ENCODE peak calls at places on chromosomes 3 and 15, in six cellular contexts. M is GM12878, C is A549, S is stomach, F is H1, V is transverse colon. D is an unnamed sample.

GRCh38 chr15:100121285-100121684 is 220.5 kb downstream of the ADAMTS17 start:
- DNase-seq in M (no peak), C (no peak), S (no peak), F (no peak), V (no peak), D (no peak)

GRCh38 chr3:37338500-37338899 is 164.1 kb upstream of the LRRFIP2 start:
- DNase-seq in M (no peak), C (no peak), S (no peak), F (no peak), V (no peak), D (no peak)

GRCh38 chr15:68768321-68768720 is 52.4 kb downstream of the ANP32A start:
- DNase-seq in M (no peak), C (peak), S (no peak), F (no peak), V (no peak), D (no peak)

GRCh38 chr3:66582721-66583141 is 81.9 kb upstream of the LRIG1 start:
- DNase-seq in M (peak), C (no peak), S (no peak), F (no peak), V (peak), D (no peak)

GRCh38 chr3:44893097-44893496 is 18.7 kb downstream of the TGM4 start:
- DNase-seq in M (no peak), C (no peak), S (no peak), F (no peak), V (no peak), D (no peak)

GRCh38 chr15:40150163-40150925 is 10.5 kb upstream of the BUB1B start:
- DNase-seq in M (no peak), C (no peak), S (peak), F (no peak), V (peak), D (no peak)

GRCh38 chr3:31980530-31981205 is 394 bp downstream of the OSBPL10 start:
- DNase-seq in M (no peak), C (peak), S (peak), F (no peak), V (peak), D (peak)

GRCh38 chr3:43372809-43373587 is 86.7 kb downstream of the SNRK start:
- DNase-seq in M (no peak), C (no peak), S (no peak), F (no peak), V (no peak), D (no peak)

GRCh38 chr15:89993344-89993743 is 7.8 kb upstream of the ZNF710 start:
- DNase-seq in M (no peak), C (no peak), S (no peak), F (no peak), V (no peak), D (no peak)

GRCh38 chr3:46405301-46406079 is 1.4 kb downstream of the CCR5AS start:
- DNase-seq in M (no peak), C (no peak), S (peak), F (no peak), V (peak), D (no peak)

GRCh38 chr3:50585919-50586762 is 16.8 kb downstream of the HEMK1 start:
- DNase-seq in M (no peak), C (no peak), S (no peak), F (no peak), V (no peak), D (no peak)

GRCh38 chr3:4515896-4516295 is 22.7 kb downstream of the ITPR1 start:
- DNase-seq in M (no peak), C (no peak), S (no peak), F (no peak), V (no peak), D (no peak)

GRCh38 chr3:33578325-33579180 is 138.3 kb upstream of the UBP1 start:
- DNase-seq in M (no peak), C (peak), S (no peak), F (no peak), V (no peak), D (no peak)

GRCh38 chr3:65974505-65974904 is 64.2 kb downstream of the MAGI1 start:
- DNase-seq in M (no peak), C (no peak), S (no peak), F (no peak), V (no peak), D (no peak)

GRCh38 chr3:167394003-167394402 is 13.9 kb upstream of the ZBBX start:
- DNase-seq in M (no peak), C (no peak), S (no peak), F (no peak), V (no peak), D (no peak)

GRCh38 chr15:48774484-48774883 is 36.4 kb downstream of the CEP152 start:
- DNase-seq in M (no peak), C (no peak), S (no peak), F (no peak), V (no peak), D (no peak)

GRCh38 chr3:43285644-43286043 is 696 bp upstream of the SNRK start:
- DNase-seq in M (no peak), C (no peak), S (no peak), F (no peak), V (no peak), D (no peak)

GRCh38 chr3:138303474-138303873 is 26.2 kb downstream of the NME9 start:
- DNase-seq in M (no peak), C (no peak), S (no peak), F (no peak), V (no peak), D (no peak)

GRCh38 chr3:158097141-158097540 is 9.1 kb downstream of the SHOX2 start:
- DNase-seq in M (no peak), C (no peak), S (no peak), F (no peak), V (no peak), D (no peak)

GRCh38 chr15:60426870-60427528 is 29.2 kb upstream of the ANXA2 start:
- DNase-seq in M (no peak), C (no peak), S (no peak), F (no peak), V (no peak), D (no peak)

GRCh38 chr3:168121175-168121853 is 25.6 kb upstream of the GOLIM4 start:
- DNase-seq in M (no peak), C (no peak), S (peak), F (no peak), V (peak), D (no peak)

GRCh38 chr15:90603893-90604292 is 74.2 kb downstream of the CRTC3 start:
- DNase-seq in M (no peak), C (no peak), S (peak), F (no peak), V (peak), D (no peak)

GRCh38 chr15:79989682-79990081 is 18.7 kb upstream of the BCL2A1 start:
- DNase-seq in M (no peak), C (no peak), S (no peak), F (no peak), V (no peak), D (no peak)

GRCh38 chr3:59256233-59256632 is 206.4 kb upstream of the CFAP20DC start:
- DNase-seq in M (no peak), C (no peak), S (no peak), F (no peak), V (no peak), D (no peak)

GRCh38 chr3:112693186-112693585 is 52.2 kb upstream of the CCDC80 start:
- DNase-seq in M (no peak), C (no peak), S (no peak), F (no peak), V (no peak), D (no peak)

GRCh38 chr3:194139085-194139976 is 3.4 kb downstream of the HES1 start:
- DNase-seq in M (no peak), C (no peak), S (no peak), F (no peak), V (no peak), D (no peak)

GRCh38 chr3:11364181-11364580 is 92.0 kb downstream of the ATG7 start:
- DNase-seq in M (no peak), C (no peak), S (no peak), F (no peak), V (no peak), D (no peak)

GRCh38 chr3:94429517-94429916 is 366.7 kb downstream of the NSUN3 start:
- DNase-seq in M (no peak), C (no peak), S (no peak), F (no peak), V (no peak), D (no peak)

GRCh38 chr3:82376883-82377282 is 615.4 kb upstream of the GBE1 start:
- DNase-seq in M (no peak), C (no peak), S (no peak), F (no peak), V (no peak), D (no peak)

GRCh38 chr3:46455231-46456115 is 9.2 kb downstream of the LTF start:
- DNase-seq in M (no peak), C (no peak), S (no peak), F (no peak), V (no peak), D (no peak)

GRCh38 chr15:70257573-70258220 is 160.0 kb upstream of the TLE3 start:
- DNase-seq in M (no peak), C (no peak), S (no peak), F (no peak), V (no peak), D (no peak)

GRCh38 chr15:58441376-58442070 is 9.7 kb downstream of the LIPC start:
- DNase-seq in M (no peak), C (no peak), S (no peak), F (no peak), V (no peak), D (no peak)

GRCh38 chr3:126522363-126522788 is 1.6 kb upstream of the CHST13 start:
- DNase-seq in M (no peak), C (peak), S (peak), F (no peak), V (peak), D (no peak)

GRCh38 chr3:152683521-152683999 is 151.4 kb upstream of the P2RY1 start:
- DNase-seq in M (no peak), C (no peak), S (no peak), F (no peak), V (no peak), D (no peak)

GRCh38 chr3:187264946-187265345 is 26.6 kb downstream of the MASP1 start:
- DNase-seq in M (no peak), C (no peak), S (no peak), F (no peak), V (no peak), D (no peak)

GRCh38 chr3:193559100-193559499 is 4.4 kb upstream of the ATP13A4 start:
- DNase-seq in M (no peak), C (no peak), S (no peak), F (no peak), V (no peak), D (no peak)

GRCh38 chr3:80000022-80000421 is 232.2 kb upstream of the ROBO1 start:
- DNase-seq in M (no peak), C (no peak), S (no peak), F (no peak), V (no peak), D (no peak)

GRCh38 chr3:48428863-48429415 is 947 bp downstream of the PLXNB1 start:
- DNase-seq in M (no peak), C (no peak), S (peak), F (no peak), V (peak), D (no peak)
- TF ChIP-seq POLR2A in M (no peak), C (no peak), S (no peak), F (no peak), V (peak), D (no peak)

DNA sequence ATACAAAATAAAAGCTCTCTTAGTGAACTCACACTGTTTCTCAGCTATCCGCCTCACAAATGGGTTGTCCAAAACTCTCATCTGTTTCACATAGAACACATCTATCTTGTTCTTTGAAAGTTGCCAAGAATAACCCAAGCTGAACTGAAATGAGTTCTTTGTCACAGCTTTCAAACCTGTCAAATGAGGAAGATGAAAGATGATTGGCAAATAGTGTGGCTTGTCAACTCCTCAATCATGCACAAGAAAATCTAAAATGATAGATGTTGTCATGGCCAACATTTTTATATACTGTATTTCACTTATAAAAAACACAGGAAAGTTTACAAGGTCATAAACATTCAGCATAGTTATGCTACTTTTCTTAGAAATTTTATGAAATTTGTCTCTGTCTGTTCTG is 168.1 kb upstream of the OSTN start:
- DNase-seq in M (no peak), C (no peak), S (no peak), F (no peak), V (no peak), D (no peak)
- TF ChIP-seq EP300 in M (no peak), C (no peak), S (no peak), F (no peak), V (no peak), D (no peak)

DNA sequence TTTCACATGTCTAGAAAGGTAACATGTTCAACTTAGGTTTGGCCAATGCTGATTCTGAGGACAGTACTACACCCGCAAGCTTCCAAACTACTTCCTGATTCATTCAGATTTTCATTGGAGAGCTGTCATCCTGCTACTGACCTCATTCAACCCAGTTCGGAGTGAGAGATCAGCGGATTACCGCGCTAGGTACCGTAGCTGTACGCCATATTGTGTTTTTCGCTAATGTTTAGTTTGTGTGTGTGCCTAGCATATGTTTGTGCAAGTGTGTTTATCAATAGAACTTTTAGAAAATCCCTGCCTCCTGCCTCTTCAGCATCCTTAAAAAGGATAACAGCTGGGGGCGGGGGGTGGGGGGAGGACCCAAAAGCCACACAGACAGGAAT is 1.1 kb downstream of the ZBTB20 start:
- DNase-seq in M (no peak), C (peak), S (peak), F (no peak), V (peak), D (no peak)
- TF ChIP-seq POLR2A in M (no peak), C (no peak), S (no peak), F (peak), V (peak), D (no peak)

GRCh38 chr3:58237940-58238681 is 519 bp downstream of the ABHD6 start:
- DNase-seq in M (no peak), C (peak), S (peak), F (no peak), V (peak), D (peak)

GRCh38 chr3:58236527-58237237 is 910 bp upstream of the ABHD6 start:
- DNase-seq in M (no peak), C (peak), S (no peak), F (no peak), V (peak), D (peak)

GRCh38 chr3:58235970-58236369 is 1.6 kb upstream of the ABHD6 start:
- DNase-seq in M (no peak), C (no peak), S (no peak), F (no peak), V (no peak), D (no peak)

GRCh38 chr3:58238830-58239229 is 1.2 kb downstream of the ABHD6 start:
- DNase-seq in M (no peak), C (no peak), S (no peak), F (no peak), V (no peak), D (no peak)

DNA sequence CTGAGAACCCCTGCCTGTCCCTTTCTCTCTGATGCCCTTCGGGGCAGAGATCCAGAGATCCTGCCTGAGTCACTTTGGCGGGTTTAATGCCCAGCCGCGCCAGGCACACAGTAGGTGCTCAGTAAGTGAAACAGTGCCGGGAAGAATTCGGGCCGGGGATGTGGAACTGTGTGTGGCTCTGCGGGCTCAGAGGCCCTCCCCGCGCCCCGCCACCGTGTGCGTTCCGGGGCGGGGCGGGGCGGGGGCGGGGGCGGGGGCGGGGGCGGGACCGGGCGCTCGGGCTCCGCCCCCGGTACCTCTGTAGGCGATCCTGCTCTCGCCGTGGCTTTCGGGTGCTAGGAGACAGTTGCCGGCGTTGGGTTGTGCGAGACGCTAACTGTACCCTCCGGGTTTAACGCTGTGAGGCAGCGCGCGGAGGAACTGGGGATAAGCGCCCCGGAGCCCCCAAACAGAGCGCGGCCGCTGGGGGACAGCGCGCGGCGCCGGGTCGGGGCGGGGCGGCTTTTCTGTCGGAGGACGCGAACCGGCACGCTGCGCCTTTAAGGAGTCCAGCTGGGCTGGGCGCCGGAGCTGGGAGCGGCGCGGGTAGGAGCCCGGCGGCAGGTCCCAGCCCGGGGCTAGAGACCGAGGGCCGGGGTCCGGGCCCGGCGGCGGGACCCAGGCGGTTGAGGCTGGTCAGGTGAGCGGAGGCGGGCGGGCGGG is at the start of gene ABHD6:
- DNase-seq in M (no peak), C (peak), S (peak), F (no peak), V (peak), D (peak)
- TF ChIP-seq EP300 in M (no peak), C (no peak), S (no peak), F (no peak), V (no peak), D (no peak)

GRCh38 chr3:13479582-13480339 is at the start of gene HDAC11:
- DNase-seq in M (peak), C (peak), S (peak), F (peak), V (peak), D (peak)
- TF ChIP-seq POLR2A in M (peak), C (peak), S (no peak), F (peak), V (peak), D (peak)

DNA sequence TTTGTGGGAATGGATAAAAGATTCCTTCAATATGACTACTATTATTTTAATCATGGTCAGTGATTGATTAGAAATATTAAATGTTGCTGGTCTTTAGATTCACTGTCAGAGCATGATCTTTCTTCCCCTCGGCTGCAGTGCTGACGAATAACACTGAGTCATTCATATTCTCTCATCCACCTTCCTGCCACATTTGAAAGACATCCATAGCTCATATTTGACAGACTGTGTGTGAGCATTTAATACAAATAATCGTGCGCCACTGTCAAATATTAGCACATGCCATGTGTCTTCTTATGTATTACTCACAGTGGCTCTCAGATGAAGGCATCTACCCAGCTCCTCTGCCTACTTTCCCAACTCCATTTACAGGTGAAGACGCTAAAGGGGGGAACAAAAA is 476.5 kb upstream of the TPRG1 start:
- DNase-seq in M (no peak), C (no peak), S (no peak), F (no peak), V (no peak), D (no peak)
- TF ChIP-seq EP300 in M (no peak), C (no peak), S (no peak), F (no peak), V (no peak), D (no peak)

GRCh38 chr15:25850154-25851111 is 12.7 kb downstream of the ATP10A start:
- DNase-seq in M (peak), C (peak), S (peak), F (no peak), V (peak), D (no peak)
- TF ChIP-seq POLR2A in M (peak), C (peak), S (no peak), F (peak), V (peak), D (peak)

D was measured in suprapubic skin.